ENCODE peak calls at places on chromosomes 5 and 9, in five cellular contexts. One of them, this sample, is unnamed.

GRCh38 chr5:143101740-143102386 is 301.6 kb downstream of the NR3C1 start:
- ATAC-seq in HCT116: no peak
- ATAC-seq in activated CD8-positive, alpha-beta T cell treated with anti-CD3 and anti-CD28 coated beads for 36 hours: peak
- ATAC-seq in right cardiac atrium: peak
- ATAC-seq in K562: peak
- ATAC-seq in this sample: no peak

GRCh38 chr9:73179594-73179993 is 27.9 kb downstream of the ANXA1 start:
- ATAC-seq in activated CD8-positive, alpha-beta T cell treated with anti-CD3 and anti-CD28 coated beads for 36 hours: no peak
- ATAC-seq in right cardiac atrium: no peak
- ATAC-seq in HCT116: peak
- ATAC-seq in K562: no peak
- ATAC-seq in this sample: peak

GRCh38 chr5:67133217-67133616 is 63.4 kb downstream of the CD180 start:
- ATAC-seq in K562: no peak
- ATAC-seq in HCT116: no peak
- ATAC-seq in right cardiac atrium: no peak
- ATAC-seq in activated CD8-positive, alpha-beta T cell treated with anti-CD3 and anti-CD28 coated beads for 36 hours: no peak
- ATAC-seq in this sample: no peak

GRCh38 chr5:87389635-87390034 is 23.1 kb downstream of the CCNH start:
- ATAC-seq in activated CD8-positive, alpha-beta T cell treated with anti-CD3 and anti-CD28 coated beads for 36 hours: no peak
- ATAC-seq in right cardiac atrium: no peak
- ATAC-seq in HCT116: no peak
- ATAC-seq in K562: no peak
- ATAC-seq in this sample: no peak

GRCh38 chr9:76181020-76181641 is 213.1 kb downstream of the RFK start:
- ATAC-seq in K562: no peak
- ATAC-seq in HCT116: peak
- ATAC-seq in right cardiac atrium: no peak
- ATAC-seq in activated CD8-positive, alpha-beta T cell treated with anti-CD3 and anti-CD28 coated beads for 36 hours: peak
- ATAC-seq in this sample: peak

GRCh38 chr9:16728128-16728505 is 142.4 kb downstream of the BNC2 start:
- ATAC-seq in activated CD8-positive, alpha-beta T cell treated with anti-CD3 and anti-CD28 coated beads for 36 hours: no peak
- ATAC-seq in K562: no peak
- ATAC-seq in right cardiac atrium: peak
- ATAC-seq in HCT116: no peak
- ATAC-seq in this sample: peak

GRCh38 chr5:59390989-59391388 is 502.5 kb downstream of the PDE4D start:
- ATAC-seq in right cardiac atrium: no peak
- ATAC-seq in HCT116: no peak
- ATAC-seq in K562: no peak
- ATAC-seq in activated CD8-positive, alpha-beta T cell treated with anti-CD3 and anti-CD28 coated beads for 36 hours: no peak
- ATAC-seq in this sample: no peak

GRCh38 chr9:127283917-127284316 is 19.3 kb downstream of the GARNL3 start:
- ATAC-seq in K562: peak
- ATAC-seq in HCT116: peak
- ATAC-seq in activated CD8-positive, alpha-beta T cell treated with anti-CD3 and anti-CD28 coated beads for 36 hours: peak
- ATAC-seq in right cardiac atrium: peak
- ATAC-seq in this sample: no peak

GRCh38 chr9:124343533-124344290 is 71.5 kb downstream of the PSMB7 start:
- ATAC-seq in right cardiac atrium: no peak
- ATAC-seq in K562: no peak
- ATAC-seq in HCT116: peak
- ATAC-seq in activated CD8-positive, alpha-beta T cell treated with anti-CD3 and anti-CD28 coated beads for 36 hours: no peak
- ATAC-seq in this sample: no peak

GRCh38 chr5:110088676-110089436 is 399.1 kb downstream of the MAN2A1 start:
- ATAC-seq in HCT116: no peak
- ATAC-seq in right cardiac atrium: no peak
- ATAC-seq in activated CD8-positive, alpha-beta T cell treated with anti-CD3 and anti-CD28 coated beads for 36 hours: peak
- ATAC-seq in K562: no peak
- ATAC-seq in this sample: peak

GRCh38 chr9:136578620-136578914 is 32.7 kb upstream of the NOTCH1 start:
- ATAC-seq in HCT116: peak
- ATAC-seq in right cardiac atrium: no peak
- ATAC-seq in K562: peak
- ATAC-seq in activated CD8-positive, alpha-beta T cell treated with anti-CD3 and anti-CD28 coated beads for 36 hours: peak
- ATAC-seq in this sample: no peak

GRCh38 chr9:76401580-76402354 is 7.5 kb upstream of the RFK start:
- ATAC-seq in right cardiac atrium: no peak
- ATAC-seq in activated CD8-positive, alpha-beta T cell treated with anti-CD3 and anti-CD28 coated beads for 36 hours: no peak
- ATAC-seq in HCT116: peak
- ATAC-seq in K562: no peak
- ATAC-seq in this sample: peak

GRCh38 chr9:91100878-91101450 is 260.8 kb downstream of the AUH start:
- ATAC-seq in K562: no peak
- ATAC-seq in HCT116: peak
- ATAC-seq in right cardiac atrium: peak
- ATAC-seq in activated CD8-positive, alpha-beta T cell treated with anti-CD3 and anti-CD28 coated beads for 36 hours: no peak
- ATAC-seq in this sample: peak

GRCh38 chr9:137000177-137000930 is 4.0 kb upstream of the CLIC3 start:
- ATAC-seq in K562: no peak
- ATAC-seq in activated CD8-positive, alpha-beta T cell treated with anti-CD3 and anti-CD28 coated beads for 36 hours: peak
- ATAC-seq in HCT116: no peak
- ATAC-seq in right cardiac atrium: no peak
- ATAC-seq in this sample: no peak

GRCh38 chr5:141883184-141883947 is 5.2 kb upstream of the PCDH1 start:
- ATAC-seq in activated CD8-positive, alpha-beta T cell treated with anti-CD3 and anti-CD28 coated beads for 36 hours: no peak
- ATAC-seq in HCT116: no peak
- ATAC-seq in K562: peak
- ATAC-seq in right cardiac atrium: no peak
- ATAC-seq in this sample: no peak

GRCh38 chr5:81214848-81215247 is 18.3 kb upstream of the CKMT2 start:
- ATAC-seq in right cardiac atrium: no peak
- ATAC-seq in K562: no peak
- ATAC-seq in HCT116: no peak
- ATAC-seq in activated CD8-positive, alpha-beta T cell treated with anti-CD3 and anti-CD28 coated beads for 36 hours: no peak
- ATAC-seq in this sample: no peak

GRCh38 chr5:14323466-14323865 is 180.3 kb downstream of the TRIO start:
- ATAC-seq in activated CD8-positive, alpha-beta T cell treated with anti-CD3 and anti-CD28 coated beads for 36 hours: no peak
- ATAC-seq in K562: no peak
- ATAC-seq in HCT116: no peak
- ATAC-seq in right cardiac atrium: no peak
- ATAC-seq in this sample: no peak

GRCh38 chr5:128195316-128195715 is 111.8 kb downstream of the SLC12A2 start:
- ATAC-seq in right cardiac atrium: no peak
- ATAC-seq in HCT116: no peak
- ATAC-seq in activated CD8-positive, alpha-beta T cell treated with anti-CD3 and anti-CD28 coated beads for 36 hours: no peak
- ATAC-seq in K562: no peak
- ATAC-seq in this sample: no peak

GRCh38 chr5:168578506-168579205 is 512 bp downstream of the PANK3 start:
- ATAC-seq in activated CD8-positive, alpha-beta T cell treated with anti-CD3 and anti-CD28 coated beads for 36 hours: no peak
- ATAC-seq in K562: peak
- ATAC-seq in right cardiac atrium: peak
- ATAC-seq in HCT116: peak
- ATAC-seq in this sample: peak

GRCh38 chr5:73938280-73938937 is 312.4 kb downstream of the ARHGEF28 start:
- ATAC-seq in right cardiac atrium: no peak
- ATAC-seq in activated CD8-positive, alpha-beta T cell treated with anti-CD3 and anti-CD28 coated beads for 36 hours: no peak
- ATAC-seq in K562: no peak
- ATAC-seq in HCT116: peak
- ATAC-seq in this sample: no peak

GRCh38 chr5:139954462-139954861 is 88.6 kb downstream of the NRG2 start:
- ATAC-seq in HCT116: no peak
- ATAC-seq in K562: no peak
- ATAC-seq in activated CD8-positive, alpha-beta T cell treated with anti-CD3 and anti-CD28 coated beads for 36 hours: no peak
- ATAC-seq in right cardiac atrium: no peak
- ATAC-seq in this sample: no peak

GRCh38 chr9:15231788-15232635 is 75.0 kb downstream of the TTC39B start:
- ATAC-seq in right cardiac atrium: no peak
- ATAC-seq in K562: peak
- ATAC-seq in HCT116: peak
- ATAC-seq in activated CD8-positive, alpha-beta T cell treated with anti-CD3 and anti-CD28 coated beads for 36 hours: peak
- ATAC-seq in this sample: no peak

GRCh38 chr5:73299017-73299630 is 126.1 kb downstream of the TMEM174 start:
- ATAC-seq in K562: no peak
- ATAC-seq in right cardiac atrium: no peak
- ATAC-seq in HCT116: peak
- ATAC-seq in activated CD8-positive, alpha-beta T cell treated with anti-CD3 and anti-CD28 coated beads for 36 hours: peak
- ATAC-seq in this sample: peak

GRCh38 chr5:60993875-60994571 is 49.0 kb downstream of the NDUFAF2 start:
- ATAC-seq in activated CD8-positive, alpha-beta T cell treated with anti-CD3 and anti-CD28 coated beads for 36 hours: no peak
- ATAC-seq in K562: no peak
- ATAC-seq in HCT116: no peak
- ATAC-seq in right cardiac atrium: peak
- ATAC-seq in this sample: no peak

GRCh38 chr9:110126457-110126856 is 81.5 kb downstream of the C9orf152 start:
- ATAC-seq in K562: no peak
- ATAC-seq in right cardiac atrium: no peak
- ATAC-seq in activated CD8-positive, alpha-beta T cell treated with anti-CD3 and anti-CD28 coated beads for 36 hours: peak
- ATAC-seq in HCT116: no peak
- ATAC-seq in this sample: no peak

GRCh38 chr5:6188344-6188743 is 190.0 kb downstream of the MED10 start:
- ATAC-seq in HCT116: no peak
- ATAC-seq in right cardiac atrium: no peak
- ATAC-seq in activated CD8-positive, alpha-beta T cell treated with anti-CD3 and anti-CD28 coated beads for 36 hours: no peak
- ATAC-seq in K562: no peak
- ATAC-seq in this sample: no peak

GRCh38 chr9:77019010-77019809 is at the start of gene FOXB2:
- ATAC-seq in right cardiac atrium: no peak
- ATAC-seq in HCT116: no peak
- ATAC-seq in K562: no peak
- ATAC-seq in activated CD8-positive, alpha-beta T cell treated with anti-CD3 and anti-CD28 coated beads for 36 hours: no peak
- ATAC-seq in this sample: no peak

GRCh38 chr9:93750045-93750444 is 173.7 kb downstream of the PHF2 start:
- ATAC-seq in activated CD8-positive, alpha-beta T cell treated with anti-CD3 and anti-CD28 coated beads for 36 hours: no peak
- ATAC-seq in right cardiac atrium: no peak
- ATAC-seq in K562: no peak
- ATAC-seq in HCT116: no peak
- ATAC-seq in this sample: no peak

GRCh38 chr5:175809531-175810121 is 61.8 kb upstream of the CPLX2 start:
- ATAC-seq in right cardiac atrium: no peak
- ATAC-seq in activated CD8-positive, alpha-beta T cell treated with anti-CD3 and anti-CD28 coated beads for 36 hours: no peak
- ATAC-seq in HCT116: peak
- ATAC-seq in K562: no peak
- ATAC-seq in this sample: no peak

GRCh38 chr9:127098916-127099315 is 23.5 kb downstream of the ANGPTL2 start:
- ATAC-seq in right cardiac atrium: no peak
- ATAC-seq in activated CD8-positive, alpha-beta T cell treated with anti-CD3 and anti-CD28 coated beads for 36 hours: no peak
- ATAC-seq in HCT116: no peak
- ATAC-seq in K562: no peak
- ATAC-seq in this sample: no peak

GRCh38 chr5:96187309-96188027 is 225.8 kb upstream of the ELL2 start:
- ATAC-seq in activated CD8-positive, alpha-beta T cell treated with anti-CD3 and anti-CD28 coated beads for 36 hours: no peak
- ATAC-seq in right cardiac atrium: no peak
- ATAC-seq in HCT116: no peak
- ATAC-seq in K562: no peak
- ATAC-seq in this sample: no peak

GRCh38 chr5:58044166-58044565 is 415.7 kb downstream of the PLK2 start:
- ATAC-seq in right cardiac atrium: no peak
- ATAC-seq in K562: no peak
- ATAC-seq in activated CD8-positive, alpha-beta T cell treated with anti-CD3 and anti-CD28 coated beads for 36 hours: no peak
- ATAC-seq in HCT116: no peak
- ATAC-seq in this sample: no peak

GRCh38 chr5:1497271-1497777 is 26.4 kb downstream of the LPCAT1 start:
- ATAC-seq in activated CD8-positive, alpha-beta T cell treated with anti-CD3 and anti-CD28 coated beads for 36 hours: peak
- ATAC-seq in HCT116: no peak
- ATAC-seq in right cardiac atrium: no peak
- ATAC-seq in K562: no peak
- ATAC-seq in this sample: peak

GRCh38 chr9:116372081-116372673 is 218.6 kb downstream of the PAPPA start:
- ATAC-seq in activated CD8-positive, alpha-beta T cell treated with anti-CD3 and anti-CD28 coated beads for 36 hours: no peak
- ATAC-seq in HCT116: no peak
- ATAC-seq in right cardiac atrium: peak
- ATAC-seq in K562: no peak
- ATAC-seq in this sample: no peak

GRCh38 chr5:94977437-94977836 is 307.5 kb downstream of the MCTP1 start:
- ATAC-seq in K562: no peak
- ATAC-seq in activated CD8-positive, alpha-beta T cell treated with anti-CD3 and anti-CD28 coated beads for 36 hours: no peak
- ATAC-seq in HCT116: no peak
- ATAC-seq in right cardiac atrium: no peak
- ATAC-seq in this sample: no peak

GRCh38 chr5:109942646-109943045 is 252.9 kb downstream of the MAN2A1 start:
- ATAC-seq in HCT116: no peak
- ATAC-seq in K562: no peak
- ATAC-seq in right cardiac atrium: no peak
- ATAC-seq in activated CD8-positive, alpha-beta T cell treated with anti-CD3 and anti-CD28 coated beads for 36 hours: no peak
- ATAC-seq in this sample: no peak

GRCh38 chr9:7910426-7911015 is 110.9 kb upstream of the DMAC1 start:
- ATAC-seq in activated CD8-positive, alpha-beta T cell treated with anti-CD3 and anti-CD28 coated beads for 36 hours: no peak
- ATAC-seq in K562: no peak
- ATAC-seq in HCT116: no peak
- ATAC-seq in right cardiac atrium: no peak
- ATAC-seq in this sample: no peak

GRCh38 chr9:81833563-81834345 is 94.5 kb upstream of the SPATA31D4 start:
- ATAC-seq in HCT116: no peak
- ATAC-seq in K562: no peak
- ATAC-seq in activated CD8-positive, alpha-beta T cell treated with anti-CD3 and anti-CD28 coated beads for 36 hours: no peak
- ATAC-seq in right cardiac atrium: no peak
- ATAC-seq in this sample: no peak